ENCODE peak calls at places on chromosomes 12 and 14, in five cellular contexts. H is neural progenitor cell, T is fibroblast of the aortic adventitia, Q is left ventricle myocardium inferior, L is ascending aorta. P is an unnamed sample.

GRCh38 chr12:120639771-120640721 is at the start of gene CABP1:
- DNase-seq in H (peak; percentile 85), T (no peak), Q (no peak), L (no peak), P (no peak)

GRCh38 chr12:128671528-128672042 is 152.2 kb downstream of the SLC15A4 start:
- DNase-seq in H (no peak), T (no peak), Q (no peak), L (no peak), P (no peak)

GRCh38 chr12:21631367-21631766 is 26.3 kb downstream of the LDHB start:
- DNase-seq in H (no peak), T (no peak), Q (no peak), L (no peak), P (no peak)

GRCh38 chr12:109113661-109114321 is 2.6 kb upstream of the ACACB start:
- DNase-seq in H (no peak), T (no peak), Q (no peak), L (no peak), P (no peak)

GRCh38 chr14:49986344-49987014 is 93.6 kb downstream of the ARF6 start:
- DNase-seq in H (no peak), T (peak; percentile 72), Q (no peak), L (no peak), P (no peak)

GRCh38 chr12:83823386-83824045 is 1089.1 kb downstream of the SLC6A15 start:
- DNase-seq in H (peak; percentile 90), T (no peak), Q (no peak), L (no peak), P (no peak)

GRCh38 chr12:38350342-38351181 is 34.0 kb downstream of the ALG10B start:
- DNase-seq in H (no peak), T (no peak), Q (no peak), L (no peak), P (no peak)

GRCh38 chr12:76272292-76272691 is 75.9 kb downstream of the BBS10 start:
- DNase-seq in H (no peak), T (no peak), Q (no peak), L (no peak), P (no peak)

GRCh38 chr12:109435428-109436180 is 41.5 kb downstream of the KCTD10 start:
- DNase-seq in H (no peak), T (no peak), Q (no peak), L (no peak), P (no peak)

GRCh38 chr14:67704484-67705089 is 2.9 kb downstream of the RDH12 start:
- DNase-seq in H (peak; percentile 74), T (peak; percentile 73), Q (no peak), L (no peak), P (peak; percentile 44)

GRCh38 chr12:92942905-92943304 is 13.8 kb upstream of the EEA1 start:
- DNase-seq in H (no peak), T (peak; percentile 97), Q (no peak), L (no peak), P (peak; percentile 73)

GRCh38 chr12:124006582-124007170 is 33.7 kb downstream of the ZNF664 start:
- DNase-seq in H (no peak), T (no peak), Q (no peak), L (no peak), P (no peak)

GRCh38 chr14:67977468-67978034 is 158.0 kb downstream of the RAD51B start:
- DNase-seq in H (no peak), T (no peak), Q (no peak), L (no peak), P (no peak)

GRCh38 chr14:52596861-52597260 is 44.2 kb downstream of the GPR137C start:
- DNase-seq in H (no peak), T (no peak), Q (no peak), L (no peak), P (no peak)

GRCh38 chr12:76028649-76029277 is 2.8 kb downstream of the PHLDA1 start:
- DNase-seq in H (no peak), T (peak; percentile 51), Q (no peak), L (no peak), P (no peak)

GRCh38 chr12:21190016-21190415 is 59.0 kb downstream of the SLCO1B1 start:
- DNase-seq in H (no peak), T (no peak), Q (no peak), L (no peak), P (no peak)

GRCh38 chr14:53032161-53032803 is 81.4 kb upstream of the FERMT2 start:
- DNase-seq in H (peak; percentile 34), T (peak; percentile 94), Q (no peak), L (no peak), P (peak; percentile 85)

GRCh38 chr12:49367381-49368239 is at the start of gene SPATS2:
- DNase-seq in H (no peak), T (peak; percentile 52), Q (peak; percentile 96), L (no peak), P (no peak)

GRCh38 chr14:104542871-104543830 is 36.4 kb upstream of the C14orf180 start:
- DNase-seq in H (no peak), T (no peak), Q (no peak), L (no peak), P (no peak)

GRCh38 chr12:51320695-51321320 is 3.2 kb downstream of the BIN2 start:
- DNase-seq in H (peak; percentile 86), T (peak; percentile 66), Q (no peak), L (no peak), P (no peak)

GRCh38 chr14:59482471-59483331 is 1.5 kb downstream of the L3HYPDH start:
- DNase-seq in H (no peak), T (peak; percentile 94), Q (no peak), L (no peak), P (peak; percentile 76)

GRCh38 chr14:98901511-98902205 is 370.3 kb downstream of the BCL11B start:
- DNase-seq in H (no peak), T (no peak), Q (no peak), L (no peak), P (no peak)

GRCh38 chr12:904010-904414 is 45.5 kb downstream of the RAD52 start:
- DNase-seq in H (no peak), T (no peak), Q (no peak), L (no peak), P (no peak)

GRCh38 chr14:64038857-64039542 is 186.2 kb downstream of the SYNE2 start:
- DNase-seq in H (no peak), T (peak; percentile 34), Q (no peak), L (no peak), P (no peak)

GRCh38 chr14:64045091-64045490 is 192.3 kb downstream of the SYNE2 start:
- DNase-seq in H (no peak), T (no peak), Q (no peak), L (no peak), P (no peak)

GRCh38 chr14:64035143-64035542 is 182.3 kb downstream of the SYNE2 start:
- DNase-seq in H (no peak), T (peak; percentile 19), Q (no peak), L (no peak), P (peak; percentile 15)

GRCh38 chr14:64040044-64040443 is 187.2 kb downstream of the SYNE2 start:
- DNase-seq in H (no peak), T (peak; percentile 33), Q (no peak), L (no peak), P (no peak)
- TF ChIP-seq CTCF in H (peak; percentile 8), T (peak; percentile 31), Q (peak; percentile 22), L (no peak), P (no peak)

GRCh38 chr12:62597253-62597652 is 130.6 kb downstream of the MON2 start:
- DNase-seq in H (no peak), T (no peak), Q (no peak), L (no peak), P (no peak)
- H3K4me3 ChIP-seq in H (no peak overlapping the region), T (no peak overlapping the region), Q (no peak overlapping the region), L (no peak overlapping the region), P (no peak overlapping the region)

GRCh38 chr12:27524489-27524835 is 456 bp downstream of the PPFIBP1 start:
- DNase-seq in H (no peak), T (no peak), Q (no peak), L (no peak), P (no peak)
- TF ChIP-seq CTCF in H (no peak), T (no peak), Q (no peak), L (no peak), P (no peak)

DNA sequence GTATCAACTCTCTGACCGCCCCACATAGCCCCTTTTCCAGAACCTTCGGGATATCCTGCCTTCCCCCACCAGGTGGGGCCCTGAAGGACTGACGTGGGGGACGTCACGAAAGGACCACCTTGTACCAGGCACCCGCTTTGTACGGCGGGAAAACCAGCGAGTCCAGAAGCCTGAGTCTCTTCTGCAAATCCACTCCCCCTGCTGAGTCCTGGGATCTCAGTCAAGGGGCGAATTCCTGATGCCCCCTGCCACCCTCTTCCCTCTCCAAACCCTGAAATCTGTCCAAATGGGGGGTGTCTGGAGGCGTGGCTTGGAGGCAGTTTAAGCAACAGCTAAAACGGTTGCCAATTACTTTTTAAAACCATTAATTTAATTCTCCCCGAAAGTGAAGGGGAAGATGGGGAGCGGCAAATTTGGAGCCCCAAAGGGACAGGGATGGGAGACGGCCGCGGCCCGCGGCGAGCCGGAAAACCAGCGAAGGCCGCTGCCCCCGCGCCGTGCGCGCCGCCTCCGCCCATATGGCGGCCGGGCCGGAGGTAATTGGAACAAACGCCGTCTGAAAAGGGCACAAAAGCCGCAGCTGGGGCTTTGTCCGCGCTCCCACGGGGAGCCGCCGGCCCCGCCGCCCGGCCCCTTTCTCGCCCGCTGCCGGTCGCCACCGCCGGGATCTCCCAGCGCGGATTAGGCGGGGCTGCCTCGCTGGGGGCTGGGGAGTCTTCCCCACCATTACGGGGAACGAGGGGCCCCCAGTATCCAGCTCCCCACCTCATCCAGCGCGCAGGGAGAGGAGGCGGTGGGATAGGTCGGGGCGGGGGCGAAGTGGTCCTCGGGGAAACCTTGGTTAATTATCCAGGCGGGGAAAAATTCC is 6.6 kb downstream of the LHX5 start:
- DNase-seq in H (peak; percentile 96), T (no peak), Q (no peak), L (no peak), P (no peak)
- H3K4me3 ChIP-seq in H (peak overlapping the region; percentile 95), T (no peak overlapping the region), Q (peak overlapping the region; percentile 53), L (peak overlapping the region; percentile 47), P (no peak overlapping the region)

DNA sequence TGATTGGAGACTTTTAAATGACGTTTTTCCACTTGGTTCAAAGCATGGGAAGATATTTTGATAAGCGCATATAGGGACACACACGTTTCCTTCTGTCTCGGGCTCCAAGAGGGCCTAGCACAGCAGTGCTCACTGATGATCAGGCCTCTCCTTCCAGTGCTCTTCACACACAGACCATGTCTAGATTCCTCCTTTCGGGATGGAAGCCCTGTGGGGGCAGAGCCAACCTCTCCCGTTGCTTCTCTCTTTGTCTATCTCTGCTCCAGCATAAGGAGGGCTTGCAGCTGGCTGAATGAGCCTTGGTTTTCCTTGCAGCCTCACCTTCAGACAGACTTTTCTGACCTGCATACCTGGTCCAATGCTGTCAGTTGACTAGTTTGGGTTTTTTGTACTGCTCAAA is 22.3 kb downstream of the GPRC5D start:
- DNase-seq in H (no peak), T (no peak), Q (no peak), L (no peak), P (no peak)
- TF ChIP-seq CTCF in H (no peak), T (no peak), Q (no peak), L (no peak), P (no peak)

DNA sequence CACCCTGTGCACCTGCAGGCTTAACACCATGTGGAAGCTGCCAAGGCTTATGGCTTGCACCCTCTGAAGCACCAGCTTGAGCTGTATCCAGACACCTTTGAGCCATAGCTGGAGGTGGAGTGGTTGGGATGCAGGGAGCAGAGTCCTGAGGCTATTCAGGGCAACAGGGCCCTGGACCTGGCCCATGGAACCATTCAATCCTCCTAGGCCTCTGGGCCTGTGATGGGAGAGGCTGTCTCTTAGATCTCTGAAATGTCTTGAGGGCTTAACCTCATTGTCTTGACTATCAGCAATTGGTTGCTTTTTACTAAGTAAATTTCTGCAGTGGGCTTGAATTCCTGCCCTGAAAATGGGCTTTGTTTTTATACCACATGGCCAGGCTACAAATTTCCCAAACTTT is 36.6 kb downstream of the CREBL2 start:
- DNase-seq in H (no peak), T (no peak), Q (no peak), L (no peak), P (no peak)
- H3K4me3 ChIP-seq in H (no peak overlapping the region), T (no peak overlapping the region), Q (no peak overlapping the region), L (no peak overlapping the region), P (no peak overlapping the region)

P was measured in astrocyte of the cerebellum.